ENCODE peak calls at places on chromosomes 16 and 17, in nine cellular contexts. A is OCI-LY7, L is cardiac muscle cell, G is endothelial cell, C is stomach, W is hepatocyte, S is AG09319, E is dorsolateral prefrontal cortex, R is WTC11. V is an unnamed sample.

GRCh38 chr16:62615526-62615925 is 579.3 kb upstream of the CDH8 start:
- DNase-seq in A (no peak), L (no peak), G (no peak), C (no peak), W (no peak), S (no peak), E (no peak), R (no peak), V (no peak)

GRCh38 chr17:32253117-32253611 is 12.5 kb upstream of the RHBDL3 start:
- DNase-seq in A (peak), L (peak), G (peak), C (peak), W (peak), S (peak), E (peak), R (peak), V (peak)

GRCh38 chr17:61221181-61221580 is 178.5 kb upstream of the TBX2 start:
- DNase-seq in A (no peak), L (no peak), G (no peak), C (no peak), W (no peak), S (no peak), E (no peak), R (no peak), V (no peak)

GRCh38 chr17:60745544-60745943 is 67.9 kb downstream of the BCAS3 start:
- DNase-seq in A (no peak), L (no peak), G (no peak), C (no peak), W (no peak), S (no peak), E (no peak), R (no peak), V (no peak)

GRCh38 chr17:16937431-16937830 is 34.5 kb downstream of the TNFRSF13B start:
- DNase-seq in A (no peak), L (no peak), G (no peak), C (peak), W (no peak), S (no peak), E (peak), R (peak), V (no peak)

GRCh38 chr16:28524544-28525179 is 14.1 kb downstream of the NUPR1 start:
- DNase-seq in A (peak), L (peak), G (no peak), C (no peak), W (no peak), S (no peak), E (no peak), R (no peak), V (no peak)

GRCh38 chr16:56343661-56344517 is 81.5 kb downstream of the AMFR start:
- DNase-seq in A (no peak), L (no peak), G (no peak), C (no peak), W (no peak), S (no peak), E (no peak), R (no peak), V (no peak)

GRCh38 chr17:62076864-62077788 is 12.0 kb upstream of the MED13 start:
- DNase-seq in A (no peak), L (no peak), G (no peak), C (no peak), W (no peak), S (no peak), E (no peak), R (no peak), V (no peak)

GRCh38 chr17:73786286-73786743 is 142.1 kb upstream of the SDK2 start:
- DNase-seq in A (no peak), L (no peak), G (no peak), C (peak), W (peak), S (no peak), E (no peak), R (peak), V (peak)

GRCh38 chr17:50687200-50688066 is 20.3 kb downstream of the ANKRD40 start:
- DNase-seq in A (no peak), L (peak), G (no peak), C (no peak), W (peak), S (no peak), E (peak), R (peak), V (no peak)

GRCh38 chr17:55747209-55747608 is 3.6 kb upstream of the PCTP start:
- DNase-seq in A (no peak), L (no peak), G (no peak), C (no peak), W (no peak), S (no peak), E (no peak), R (no peak), V (no peak)

GRCh38 chr17:9658593-9659211 is 13.4 kb downstream of the USP43 start:
- DNase-seq in A (no peak), L (peak), G (no peak), C (no peak), W (peak), S (peak), E (no peak), R (no peak), V (no peak)

GRCh38 chr17:60087882-60088669 is 9.4 kb upstream of the HEATR6 start:
- DNase-seq in A (no peak), L (peak), G (no peak), C (peak), W (peak), S (no peak), E (no peak), R (no peak), V (no peak)

GRCh38 chr16:818592-818991 is 18.1 kb upstream of the GNG13 start:
- DNase-seq in A (no peak), L (no peak), G (no peak), C (no peak), W (no peak), S (no peak), E (no peak), R (no peak), V (no peak)

GRCh38 chr17:13337171-13337570 is 264.6 kb downstream of the HS3ST3A1 start:
- DNase-seq in A (no peak), L (no peak), G (no peak), C (no peak), W (no peak), S (no peak), E (no peak), R (no peak), V (no peak)

GRCh38 chr17:12545877-12546513 is 119.7 kb upstream of the MYOCD start:
- DNase-seq in A (peak), L (peak), G (peak), C (no peak), W (peak), S (no peak), E (no peak), R (peak), V (peak)

GRCh38 chr17:73325527-73325842 is 13.7 kb upstream of the CDC42EP4 start:
- DNase-seq in A (no peak), L (peak), G (no peak), C (no peak), W (peak), S (peak), E (no peak), R (no peak), V (no peak)

GRCh38 chr17:17494499-17495447 is 1.4 kb downstream of the RASD1 start:
- DNase-seq in A (no peak), L (peak), G (peak), C (peak), W (peak), S (no peak), E (peak), R (peak), V (no peak)

GRCh38 chr17:7632492-7632894 is 2.6 kb downstream of the SHBG start:
- DNase-seq in A (peak), L (peak), G (peak), C (peak), W (no peak), S (peak), E (no peak), R (peak), V (peak)

GRCh38 chr16:86307518-86307903 is 202.8 kb upstream of the FOXF1 start:
- DNase-seq in A (no peak), L (no peak), G (no peak), C (no peak), W (no peak), S (no peak), E (no peak), R (no peak), V (no peak)

GRCh38 chr17:56290486-56291118 is 137.3 kb downstream of the ANKFN1 start:
- DNase-seq in A (no peak), L (no peak), G (no peak), C (no peak), W (no peak), S (no peak), E (no peak), R (no peak), V (no peak)

GRCh38 chr16:29974291-29975133 is 844 bp downstream of the TAOK2 start:
- DNase-seq in A (no peak), L (peak), G (peak), C (no peak), W (peak), S (no peak), E (no peak), R (no peak), V (peak)

GRCh38 chr16:47581114-47581513 is 120.0 kb downstream of the PHKB start:
- DNase-seq in A (no peak), L (no peak), G (no peak), C (no peak), W (no peak), S (no peak), E (no peak), R (no peak), V (no peak)

GRCh38 chr17:29968271-29968670 is 26.8 kb downstream of the EFCAB5 start:
- DNase-seq in A (no peak), L (no peak), G (no peak), C (no peak), W (no peak), S (no peak), E (no peak), R (no peak), V (no peak)

GRCh38 chr16:67946128-67946569 is 2.2 kb upstream of the LCAT start:
- DNase-seq in A (no peak), L (no peak), G (no peak), C (no peak), W (no peak), S (no peak), E (no peak), R (no peak), V (no peak)

DNA sequence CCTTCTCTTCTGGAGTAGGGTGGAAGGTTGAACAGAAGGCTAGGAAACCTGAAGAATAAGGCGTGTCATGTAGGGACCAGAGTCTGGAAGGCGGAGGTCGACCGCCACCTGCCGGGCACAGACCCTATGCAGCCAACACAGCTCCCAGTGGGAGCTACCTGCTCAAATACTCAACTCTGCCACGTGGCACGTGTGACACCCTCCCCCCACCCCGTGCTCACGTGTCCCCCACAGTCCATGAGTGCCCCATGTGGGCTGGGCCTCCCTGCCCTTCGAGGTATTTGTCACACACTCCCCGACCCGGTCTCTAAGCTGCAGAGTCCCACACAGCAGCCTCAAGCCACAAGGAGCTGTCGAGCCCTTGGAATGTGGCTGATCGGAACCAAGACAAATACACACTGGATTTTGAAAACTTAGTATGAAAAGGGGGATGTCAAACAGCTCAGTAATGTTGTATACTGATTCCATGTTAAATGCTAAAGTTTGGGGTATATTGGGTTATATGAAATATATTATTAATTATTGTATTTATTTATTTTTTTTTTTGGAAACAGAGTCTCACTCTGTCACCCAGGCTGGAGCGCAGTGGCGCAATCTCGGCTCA is 11.7 kb downstream of the HID1 start:
- DNase-seq in A (peak), L (peak), G (peak), C (peak), W (peak), S (no peak), E (no peak), R (peak), V (no peak)
- TF ChIP-seq CTCF in A (peak), L (peak), G (peak), C (no peak), W (peak), S (peak), E (no peak), R (no peak), V (peak)

GRCh38 chr17:19714542-19715411 is 1.6 kb downstream of the SLC47A2 start:
- DNase-seq in A (peak), L (no peak), G (no peak), C (no peak), W (no peak), S (no peak), E (no peak), R (no peak), V (peak)
- TF ChIP-seq CTCF in A (no peak), L (no peak), G (no peak), C (no peak), W (no peak), S (no peak), E (no peak), R (no peak), V (no peak)

GRCh38 chr16:50902457-50902856 is 160.6 kb downstream of the CYLD start:
- DNase-seq in A (peak), L (no peak), G (no peak), C (no peak), W (no peak), S (no peak), E (no peak), R (no peak), V (no peak)
- TF ChIP-seq CTCF in A (peak), L (no peak), G (no peak), C (no peak), W (no peak), S (no peak), E (no peak), R (no peak), V (no peak)

GRCh38 chr16:75804368-75804767 is 78.1 kb upstream of the CPHXL start:
- DNase-seq in A (no peak), L (no peak), G (no peak), C (no peak), W (no peak), S (no peak), E (no peak), R (no peak), V (no peak)

GRCh38 chr16:75805946-75806345 is 79.7 kb upstream of the CPHXL start:
- DNase-seq in A (no peak), L (no peak), G (no peak), C (no peak), W (no peak), S (no peak), E (no peak), R (no peak), V (no peak)

GRCh38 chr16:75803753-75804152 is 77.5 kb upstream of the CPHXL start:
- DNase-seq in A (no peak), L (no peak), G (no peak), C (no peak), W (no peak), S (no peak), E (no peak), R (no peak), V (no peak)

GRCh38 chr16:75798714-75799113 is 72.4 kb upstream of the CPHXL start:
- DNase-seq in A (no peak), L (no peak), G (no peak), C (no peak), W (no peak), S (no peak), E (no peak), R (no peak), V (no peak)

DNA sequence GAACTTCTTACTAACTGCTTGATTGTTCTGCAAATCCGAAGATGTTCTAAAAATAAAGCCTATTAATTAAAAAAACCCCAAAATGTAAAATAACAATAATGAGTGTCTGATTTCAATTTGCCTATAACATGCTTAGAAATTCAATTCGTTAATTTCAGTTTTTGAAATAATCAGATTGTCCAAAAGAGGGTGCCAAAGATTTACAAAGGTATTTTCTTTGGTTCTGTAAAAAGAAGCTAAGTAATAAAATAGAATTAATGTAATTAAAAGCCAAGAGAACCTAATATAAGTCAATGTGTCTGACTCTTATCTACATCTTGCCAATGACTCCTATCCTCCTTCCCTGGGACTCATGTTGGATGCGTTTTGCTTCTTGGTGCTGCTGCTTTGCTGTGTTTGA is 75.0 kb upstream of the CPHXL start:
- DNase-seq in A (no peak), L (no peak), G (no peak), C (no peak), W (no peak), S (no peak), E (no peak), R (no peak), V (no peak)
- TF ChIP-seq CTCF in A (peak), L (no peak), G (no peak), C (no peak), W (peak), S (no peak), E (peak), R (no peak), V (no peak)

DNA sequence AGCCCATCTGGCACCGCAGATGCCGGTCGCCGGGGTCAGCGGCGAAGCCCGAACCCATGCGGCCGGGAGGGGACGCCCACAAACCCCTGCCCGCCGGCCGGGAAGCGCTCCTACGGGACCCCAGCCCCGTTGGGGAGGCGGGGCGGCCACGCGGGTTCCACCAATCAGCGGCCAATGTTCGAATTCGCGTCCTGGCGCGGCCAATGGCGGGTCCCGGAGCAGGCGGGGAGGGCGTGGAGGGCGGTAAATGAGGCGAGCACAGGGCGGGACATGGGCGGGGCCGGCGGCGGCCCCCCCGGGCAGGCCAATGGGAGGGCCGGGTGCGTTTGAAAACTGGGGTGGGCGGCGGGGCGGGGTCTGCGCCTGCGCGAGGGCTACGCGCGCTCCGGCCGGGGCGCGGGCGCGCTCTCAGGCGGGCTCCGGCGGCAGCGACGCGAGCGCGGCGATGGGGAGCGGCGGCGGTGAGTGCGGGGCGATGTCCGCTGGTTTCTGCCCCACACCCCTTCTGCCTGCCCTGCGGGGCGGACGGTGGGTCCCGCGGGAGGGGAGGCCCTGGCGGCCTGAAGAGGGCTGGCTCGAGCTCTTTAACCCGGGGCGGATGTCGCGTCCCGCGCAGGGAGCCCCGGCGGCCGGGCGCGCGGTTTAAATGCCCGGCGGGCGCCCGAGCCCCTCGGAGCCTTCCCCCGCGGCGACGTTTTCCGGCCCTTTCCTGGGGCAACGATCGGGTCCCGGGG is at the start of gene CCNF:
- DNase-seq in A (peak), L (peak), G (peak), C (peak), W (peak), S (peak), E (peak), R (peak), V (peak)
- TF ChIP-seq CTCF in A (peak), L (no peak), G (no peak), C (no peak), W (no peak), S (no peak), E (peak), R (no peak), V (no peak)